ENCODE peak calls at places on chromosomes 7 and 10, in eight cellular contexts. C is HTR-8/SVneo; K is psoas muscle; X is mesendoderm; V is NCI-H82; J is ACHN; R is stimulated activated CD4-positive, alpha-beta T cell treated with anti-CD3 and anti-CD28 coated beads, Interleukin-1b, Interleukin-23, amount 100 ng/mL, for 4 hours; G is nucleus accumbens. W is an unnamed sample.

GRCh38 chr7:95817846-95818245 is 45.5 kb downstream of the DYNC1I1 start:
- DNase-seq in R (no peak), K (no peak), C (no peak), J (no peak), V (no peak), G (no peak), X (no peak), W (no peak)

GRCh38 chr10:84264611-84265141 is 19.8 kb downstream of the RGR start:
- DNase-seq in G (no peak), K (peak), R (peak), X (peak), V (peak), J (peak), C (peak), W (peak)

GRCh38 chr7:7779888-7780287 is 61.5 kb upstream of the RPA3 start:
- DNase-seq in X (no peak), V (peak), G (no peak), R (no peak), K (no peak), J (no peak), C (no peak), W (no peak)

GRCh38 chr10:92074126-92074887 is 150.7 kb downstream of the BTAF1 start:
- DNase-seq in G (no peak), V (no peak), C (no peak), K (no peak), R (no peak), J (peak), X (no peak), W (no peak)

GRCh38 chr10:110352930-110353243 is 48.2 kb upstream of the SMNDC1 start:
- DNase-seq in X (no peak), V (no peak), R (no peak), K (no peak), G (no peak), J (no peak), C (no peak), W (no peak)

GRCh38 chr10:121518321-121518720 is 79.9 kb downstream of the FGFR2 start:
- DNase-seq in G (no peak), J (no peak), K (no peak), V (no peak), X (no peak), R (no peak), C (no peak), W (no peak)

GRCh38 chr7:80154656-80155325 is 20.2 kb downstream of the GNAI1 start:
- DNase-seq in C (no peak), V (no peak), R (no peak), G (no peak), K (no peak), J (no peak), X (no peak), W (no peak)

GRCh38 chr10:124214610-124215009 is 121.2 kb upstream of the CHST15 start:
- DNase-seq in V (no peak), R (no peak), K (no peak), C (no peak), X (no peak), G (no peak), J (no peak), W (no peak)

GRCh38 chr7:27080844-27081423 is 14.9 kb downstream of the HOXA1 start:
- DNase-seq in K (no peak), J (peak), G (no peak), X (peak), V (no peak), R (no peak), C (no peak), W (no peak)

GRCh38 chr10:7819126-7819470 is 793 bp downstream of the TAF3 start:
- DNase-seq in V (peak), K (peak), C (no peak), R (no peak), X (peak), J (peak), G (no peak), W (no peak)

GRCh38 chr10:132595021-132595420 is 57.4 kb downstream of the INPP5A start:
- DNase-seq in X (no peak), J (no peak), V (no peak), K (no peak), R (no peak), G (no peak), C (no peak), W (no peak)

GRCh38 chr10:118748041-118748440 is 6.7 kb downstream of the CACUL1 start:
- DNase-seq in G (no peak), J (no peak), K (no peak), C (no peak), V (no peak), R (no peak), X (peak), W (no peak)

GRCh38 chr10:94225589-94225988 is 137.2 kb downstream of the NOC3L start:
- DNase-seq in C (peak), J (peak), R (no peak), G (no peak), X (peak), V (peak), K (no peak), W (no peak)

GRCh38 chr10:1577371-1577770 is 160.0 kb downstream of the ADARB2 start:
- DNase-seq in G (no peak), K (no peak), V (no peak), X (no peak), C (no peak), R (no peak), J (no peak), W (no peak)

GRCh38 chr7:11830582-11831382 is 1.2 kb downstream of the THSD7A start:
- DNase-seq in G (no peak), X (peak), V (no peak), K (no peak), C (no peak), R (no peak), J (peak), W (no peak)